ENCODE peak calls at places on chromosome 4, in seven cellular contexts. One of them, this sample, is unnamed.

GRCh38 chr4:159823743-159824142 is 720.9 kb downstream of the RAPGEF2 start:
- DNase-seq in K562: no peak
- DNase-seq in H1: no peak
- DNase-seq in HCT116: no peak
- DNase-seq in HepG2: no peak
- DNase-seq in GM12878: no peak
- DNase-seq in SK-N-SH: no peak
- DNase-seq in this sample: no peak

GRCh38 chr4:145565328-145565727 is 53.9 kb upstream of the MMAA start:
- DNase-seq in K562: no peak
- DNase-seq in H1: no peak
- DNase-seq in HCT116: no peak
- DNase-seq in HepG2: no peak
- DNase-seq in GM12878: no peak
- DNase-seq in SK-N-SH: no peak
- DNase-seq in this sample: no peak

GRCh38 chr4:128649575-128650205 is 159.8 kb upstream of the JADE1 start:
- DNase-seq in K562: no peak
- DNase-seq in H1: no peak
- DNase-seq in HCT116: no peak
- DNase-seq in HepG2: peak
- DNase-seq in GM12878: no peak
- DNase-seq in SK-N-SH: no peak
- DNase-seq in this sample: no peak

GRCh38 chr4:187849556-187850245 is 145.9 kb upstream of the ZFP42 start:
- DNase-seq in K562: no peak
- DNase-seq in H1: no peak
- DNase-seq in HCT116: no peak
- DNase-seq in HepG2: no peak
- DNase-seq in GM12878: no peak
- DNase-seq in SK-N-SH: no peak
- DNase-seq in this sample: no peak

GRCh38 chr4:5162909-5163508 is 111.7 kb downstream of the STK32B start:
- DNase-seq in K562: no peak
- DNase-seq in H1: no peak
- DNase-seq in HCT116: no peak
- DNase-seq in HepG2: no peak
- DNase-seq in GM12878: no peak
- DNase-seq in SK-N-SH: no peak
- DNase-seq in this sample: no peak

GRCh38 chr4:184778325-184778724 is 44.4 kb upstream of the CENPU start:
- DNase-seq in K562: no peak
- DNase-seq in H1: no peak
- DNase-seq in HCT116: no peak
- DNase-seq in HepG2: no peak
- DNase-seq in GM12878: no peak
- DNase-seq in SK-N-SH: no peak
- DNase-seq in this sample: no peak

GRCh38 chr4:16516796-16517413 is 290.6 kb upstream of the TAPT1 start:
- DNase-seq in K562: no peak
- DNase-seq in H1: peak
- DNase-seq in HCT116: no peak
- DNase-seq in HepG2: no peak
- DNase-seq in GM12878: no peak
- DNase-seq in SK-N-SH: peak
- DNase-seq in this sample: no peak

GRCh38 chr4:145557720-145558119 is 61.5 kb upstream of the MMAA start:
- DNase-seq in K562: peak
- DNase-seq in H1: peak
- DNase-seq in HCT116: peak
- DNase-seq in HepG2: peak
- DNase-seq in GM12878: peak
- DNase-seq in SK-N-SH: peak
- DNase-seq in this sample: no peak

GRCh38 chr4:90951037-90951436 is 823.8 kb downstream of the CCSER1 start:
- DNase-seq in K562: no peak
- DNase-seq in H1: no peak
- DNase-seq in HCT116: peak
- DNase-seq in HepG2: peak
- DNase-seq in GM12878: no peak
- DNase-seq in SK-N-SH: no peak
- DNase-seq in this sample: no peak

GRCh38 chr4:154036856-154037255 is 248.0 kb upstream of the SFRP2 start:
- DNase-seq in K562: no peak
- DNase-seq in H1: no peak
- DNase-seq in HCT116: no peak
- DNase-seq in HepG2: no peak
- DNase-seq in GM12878: no peak
- DNase-seq in SK-N-SH: no peak
- DNase-seq in this sample: no peak

GRCh38 chr4:20464381-20464780 is 212.7 kb downstream of the SLIT2 start:
- DNase-seq in K562: no peak
- DNase-seq in H1: no peak
- DNase-seq in HCT116: no peak
- DNase-seq in HepG2: no peak
- DNase-seq in GM12878: no peak
- DNase-seq in SK-N-SH: no peak
- DNase-seq in this sample: no peak

GRCh38 chr4:112270051-112270450 is 15.7 kb downstream of the TIFA start:
- DNase-seq in K562: no peak
- DNase-seq in H1: no peak
- DNase-seq in HCT116: no peak
- DNase-seq in HepG2: no peak
- DNase-seq in GM12878: no peak
- DNase-seq in SK-N-SH: no peak
- DNase-seq in this sample: no peak

GRCh38 chr4:112274959-112275358 is 10.7 kb downstream of the TIFA start:
- DNase-seq in K562: no peak
- DNase-seq in H1: no peak
- DNase-seq in HCT116: no peak
- DNase-seq in HepG2: no peak
- DNase-seq in GM12878: no peak
- DNase-seq in SK-N-SH: no peak
- DNase-seq in this sample: no peak

GRCh38 chr4:112272292-112272691 is 13.4 kb downstream of the TIFA start:
- DNase-seq in K562: no peak
- DNase-seq in H1: no peak
- DNase-seq in HCT116: no peak
- DNase-seq in HepG2: no peak
- DNase-seq in GM12878: no peak
- DNase-seq in SK-N-SH: no peak
- DNase-seq in this sample: no peak

GRCh38 chr4:112266823-112267222 is 18.9 kb downstream of the TIFA start:
- DNase-seq in K562: peak
- DNase-seq in H1: no peak
- DNase-seq in HCT116: no peak
- DNase-seq in HepG2: no peak
- DNase-seq in GM12878: no peak
- DNase-seq in SK-N-SH: peak
- DNase-seq in this sample: no peak

DNA sequence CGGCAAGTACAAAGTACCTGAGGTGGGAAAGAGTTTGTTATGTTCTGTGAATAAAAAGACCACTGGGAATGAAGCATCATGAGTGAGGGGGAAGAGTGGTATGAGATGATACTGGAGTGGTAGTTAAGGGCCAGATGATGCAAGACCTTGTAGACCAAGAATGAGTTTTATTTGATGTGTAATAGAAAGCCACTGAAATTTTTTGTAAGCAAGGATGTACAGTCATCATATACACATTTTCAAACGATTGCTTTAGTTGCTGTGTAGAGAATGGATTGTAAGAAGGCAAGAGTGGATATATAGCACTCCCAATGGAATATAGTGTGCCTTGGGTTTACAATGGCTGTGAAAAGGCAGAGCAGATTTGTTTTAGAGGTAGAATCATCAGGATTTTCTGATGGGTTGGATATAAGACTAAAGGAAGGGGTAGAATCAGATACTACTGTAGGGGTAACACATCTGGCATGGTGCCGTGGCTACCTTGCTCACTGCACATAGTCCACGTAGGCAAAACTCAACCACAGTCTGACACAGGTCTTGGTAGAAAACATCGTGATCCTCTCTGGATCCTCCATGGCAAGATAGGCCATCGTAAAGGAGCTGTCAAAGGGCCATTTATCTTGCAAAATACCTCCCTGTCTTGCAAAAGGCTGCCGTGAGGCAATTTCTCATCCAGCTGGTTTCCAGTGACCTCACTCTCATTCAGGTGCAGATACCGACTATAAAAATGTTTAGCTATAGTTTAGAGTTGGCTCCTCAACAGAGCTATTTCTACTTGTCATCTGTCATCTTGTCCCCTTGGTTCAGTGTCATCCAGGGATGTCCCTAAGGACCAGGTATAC is 14.8 kb downstream of the TIFA start:
- DNase-seq in K562: no peak
- DNase-seq in H1: no peak
- DNase-seq in HCT116: no peak
- DNase-seq in HepG2: no peak
- DNase-seq in GM12878: no peak
- DNase-seq in SK-N-SH: no peak
- DNase-seq in this sample: no peak
- TF ChIP-seq JUND in K562: no peak
- TF ChIP-seq JUND in H1: peak
- TF ChIP-seq JUND in HCT116: no peak
- TF ChIP-seq JUND in HepG2: no peak
- TF ChIP-seq JUND in GM12878: no peak
- TF ChIP-seq JUND in SK-N-SH: no peak
- TF ChIP-seq JUND in this sample: no peak

GRCh38 chr4:169385356-169385755 is 114.6 kb upstream of the SH3RF1 start:
- DNase-seq in K562: no peak
- DNase-seq in H1: no peak
- DNase-seq in HCT116: no peak
- DNase-seq in HepG2: no peak
- DNase-seq in GM12878: no peak
- DNase-seq in SK-N-SH: no peak
- DNase-seq in this sample: no peak
- TF ChIP-seq JUND in K562: no peak
- TF ChIP-seq JUND in H1: no peak
- TF ChIP-seq JUND in HCT116: no peak
- TF ChIP-seq JUND in HepG2: no peak
- TF ChIP-seq JUND in GM12878: no peak
- TF ChIP-seq JUND in SK-N-SH: no peak
- TF ChIP-seq JUND in this sample: no peak

GRCh38 chr4:147543039-147543438 is 62.1 kb downstream of the EDNRA start:
- DNase-seq in K562: no peak
- DNase-seq in H1: no peak
- DNase-seq in HCT116: no peak
- DNase-seq in HepG2: no peak
- DNase-seq in GM12878: no peak
- DNase-seq in SK-N-SH: no peak
- DNase-seq in this sample: no peak

GRCh38 chr4:147548251-147548650 is 67.4 kb downstream of the EDNRA start:
- DNase-seq in K562: no peak
- DNase-seq in H1: no peak
- DNase-seq in HCT116: no peak
- DNase-seq in HepG2: no peak
- DNase-seq in GM12878: no peak
- DNase-seq in SK-N-SH: no peak
- DNase-seq in this sample: no peak

GRCh38 chr4:147547314-147548056 is 66.6 kb downstream of the EDNRA start:
- DNase-seq in K562: no peak
- DNase-seq in H1: no peak
- DNase-seq in HCT116: no peak
- DNase-seq in HepG2: peak
- DNase-seq in GM12878: no peak
- DNase-seq in SK-N-SH: no peak
- DNase-seq in this sample: no peak

GRCh38 chr4:147542229-147542990 is 61.5 kb downstream of the EDNRA start:
- DNase-seq in K562: no peak
- DNase-seq in H1: no peak
- DNase-seq in HCT116: no peak
- DNase-seq in HepG2: no peak
- DNase-seq in GM12878: no peak
- DNase-seq in SK-N-SH: no peak
- DNase-seq in this sample: peak

GRCh38 chr4:147546341-147546740 is 65.4 kb downstream of the EDNRA start:
- DNase-seq in K562: no peak
- DNase-seq in H1: no peak
- DNase-seq in HCT116: no peak
- DNase-seq in HepG2: no peak
- DNase-seq in GM12878: no peak
- DNase-seq in SK-N-SH: no peak
- DNase-seq in this sample: no peak
- TF ChIP-seq JUND in K562: no peak
- TF ChIP-seq JUND in H1: no peak
- TF ChIP-seq JUND in HCT116: no peak
- TF ChIP-seq JUND in HepG2: no peak
- TF ChIP-seq JUND in GM12878: no peak
- TF ChIP-seq JUND in SK-N-SH: no peak
- TF ChIP-seq JUND in this sample: no peak

GRCh38 chr4:1401409-1402020 is 4.7 kb downstream of the NKX1-1 start:
- DNase-seq in K562: no peak
- DNase-seq in H1: no peak
- DNase-seq in HCT116: no peak
- DNase-seq in HepG2: no peak
- DNase-seq in GM12878: no peak
- DNase-seq in SK-N-SH: peak
- DNase-seq in this sample: no peak

GRCh38 chr4:1402516-1403101 is 3.6 kb downstream of the NKX1-1 start:
- DNase-seq in K562: no peak
- DNase-seq in H1: no peak
- DNase-seq in HCT116: no peak
- DNase-seq in HepG2: no peak
- DNase-seq in GM12878: no peak
- DNase-seq in SK-N-SH: peak
- DNase-seq in this sample: no peak

GRCh38 chr4:1403177-1403583 is 3.1 kb downstream of the NKX1-1 start:
- DNase-seq in K562: no peak
- DNase-seq in H1: no peak
- DNase-seq in HCT116: no peak
- DNase-seq in HepG2: no peak
- DNase-seq in GM12878: no peak
- DNase-seq in SK-N-SH: no peak
- DNase-seq in this sample: no peak

GRCh38 chr4:1400861-1401408 is 5.3 kb downstream of the NKX1-1 start:
- DNase-seq in K562: no peak
- DNase-seq in H1: no peak
- DNase-seq in HCT116: no peak
- DNase-seq in HepG2: no peak
- DNase-seq in GM12878: no peak
- DNase-seq in SK-N-SH: peak
- DNase-seq in this sample: no peak

DNA sequence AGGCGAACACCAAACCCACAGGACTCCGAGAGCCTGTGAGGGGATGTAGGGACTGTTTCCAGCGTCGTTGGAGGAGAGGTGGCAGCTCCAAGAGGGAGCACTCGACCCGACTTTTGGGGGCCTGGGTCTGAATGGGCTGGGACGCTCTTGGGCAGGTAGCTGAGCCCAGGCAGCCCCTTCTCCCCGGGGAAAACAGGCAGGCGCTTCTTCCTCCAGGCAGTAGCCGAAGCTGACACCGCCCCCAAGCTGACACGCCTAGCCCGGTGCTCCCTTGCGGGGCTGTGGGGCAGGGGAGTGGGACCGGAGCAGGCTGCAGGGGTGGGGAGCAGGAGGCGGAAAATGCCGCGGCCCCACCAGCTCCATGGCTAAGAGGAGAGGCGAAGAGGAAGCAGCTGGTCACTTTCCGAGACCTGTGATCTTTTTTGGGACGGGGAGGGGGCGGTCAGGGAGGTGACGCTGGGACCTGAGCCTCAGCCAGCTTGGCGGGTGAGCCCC is 4.2 kb downstream of the NKX1-1 start:
- DNase-seq in K562: no peak
- DNase-seq in H1: no peak
- DNase-seq in HCT116: no peak
- DNase-seq in HepG2: no peak
- DNase-seq in GM12878: no peak
- DNase-seq in SK-N-SH: peak
- DNase-seq in this sample: no peak
- TF ChIP-seq JUND in K562: no peak
- TF ChIP-seq JUND in H1: no peak
- TF ChIP-seq JUND in HCT116: no peak
- TF ChIP-seq JUND in HepG2: no peak
- TF ChIP-seq JUND in GM12878: no peak
- TF ChIP-seq JUND in SK-N-SH: no peak
- TF ChIP-seq JUND in this sample: no peak

This sample was measured in T47D.